ENCODE peak calls at places on chromosomes 7 and 10, in four cellular contexts. A, L, M and D are unnamed samples.
A peak's percentile ranks its signal among the peaks of the same experiment; 100 is the strongest.

GRCh38 chr10:80409121-80409520 is 770 bp downstream of the PRXL2A start:
- DNase-seq in A (no peak), L (no peak), M (peak; percentile 15), D (peak; percentile 20)

GRCh38 chr10:119281581-119282071 is 74.3 kb downstream of the GRK5 start:
- DNase-seq in A (peak; percentile 50), L (peak; percentile 72), M (no peak), D (no peak)

GRCh38 chr10:108735380-108735779 is 1187.9 kb downstream of the XPNPEP1 start:
- DNase-seq in A (no peak), L (no peak), M (no peak), D (no peak)

GRCh38 chr7:135599471-135599870 is 41.8 kb downstream of the NUP205 start:
- DNase-seq in A (no peak), L (no peak), M (no peak), D (no peak)

GRCh38 chr7:30285067-30285530 is 702 bp downstream of the ZNRF2 start:
- DNase-seq in A (peak; percentile 33), L (peak; percentile 51), M (peak; percentile 46), D (peak; percentile 28)

GRCh38 chr10:91603931-91604331 is 28.9 kb downstream of the PPP1R3C start:
- DNase-seq in A (no peak), L (no peak), M (no peak), D (no peak)

GRCh38 chr7:28434510-28434909 is 22.2 kb downstream of the CREB5 start:
- DNase-seq in A (no peak), L (no peak), M (no peak), D (no peak)

GRCh38 chr10:71598673-71599072 is 120.9 kb downstream of the C10orf105 start:
- DNase-seq in A (peak; percentile 62), L (peak; percentile 42), M (no peak), D (peak; percentile 77)

GRCh38 chr10:103492655-103493261 is 747 bp upstream of the NEURL1 start:
- DNase-seq in A (no peak), L (no peak), M (no peak), D (no peak)

GRCh38 chr10:72260588-72261322 is 13.0 kb upstream of the DDIT4 start:
- DNase-seq in A (peak; percentile 90), L (peak; percentile 83), M (peak; percentile 97), D (peak; percentile 90)

GRCh38 chr7:886626-887487 is 10.5 kb downstream of the GET4 start:
- DNase-seq in A (no peak), L (no peak), M (no peak), D (peak; percentile 66)

GRCh38 chr10:77041636-77042258 is 595.9 kb downstream of the KCNMA1 start:
- DNase-seq in A (no peak), L (no peak), M (no peak), D (peak; percentile 25)

GRCh38 chr7:130986271-130986690 is 252.3 kb upstream of the KLF14 start:
- DNase-seq in A (no peak), L (no peak), M (no peak), D (peak; percentile 47)
- TF ChIP-seq POLR2AphosphoS5 in A (no peak), L (no peak), M (no peak), D (no peak)

DNA sequence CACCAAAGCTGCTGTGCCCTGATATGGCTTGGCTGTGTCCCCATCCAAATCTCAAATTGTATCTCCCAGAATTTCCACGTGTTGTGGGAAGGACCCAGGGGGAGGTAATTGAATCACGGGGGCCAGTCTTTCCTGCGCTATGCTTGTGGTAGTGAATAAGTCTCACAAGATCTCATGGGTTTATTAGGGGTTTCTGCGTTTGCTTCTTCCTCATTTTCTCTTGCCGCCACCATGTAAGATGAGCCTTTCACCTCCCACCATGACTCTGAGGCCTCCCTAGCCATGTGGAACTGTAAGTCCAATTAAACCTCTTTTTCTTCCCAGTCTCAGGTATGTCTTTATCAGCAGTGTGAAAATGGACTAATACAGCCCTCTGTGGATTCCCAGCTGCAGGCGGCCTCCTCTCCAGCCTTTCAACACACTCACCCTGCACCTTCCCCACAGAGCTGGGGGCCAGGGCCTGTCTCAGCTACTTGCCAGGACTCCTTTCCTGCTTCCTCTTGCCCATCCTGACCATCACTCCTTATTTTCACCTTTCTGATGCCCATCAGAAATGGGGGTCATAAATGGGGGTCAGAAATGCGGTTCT is 57.2 kb upstream of the TOMM7 start:
- DNase-seq in A (no peak), L (no peak), M (no peak), D (no peak)
- H3K4me1 ChIP-seq in A (no peaks in the 10 kb centered on the region), L (no peaks in the 10 kb centered on the region), M (no peaks in the 10 kb centered on the region), D (no peaks in the 10 kb centered on the region)

GRCh38 chr10:124157286-124157685 is 63.9 kb upstream of the CHST15 start:
- DNase-seq in A (no peak), L (peak; percentile 9), M (no peak), D (no peak)
- TF ChIP-seq CTCF in A (no peak), L (no peak), M (no peak), D (no peak)

GRCh38 chr10:100510533-100511308 is 8.9 kb downstream of the SEC31B start:
- DNase-seq in A (no peak), L (peak; percentile 86), M (no peak), D (no peak)
- TF ChIP-seq POLR2AphosphoS5 in A (no peak), L (no peak), M (no peak), D (no peak)

GRCh38 chr10:44962870-44963738 is 3.5 kb downstream of the RASSF4 start:
- DNase-seq in A (peak; percentile 55), L (no peak), M (peak; percentile 78), D (no peak)
- H3K4me1 ChIP-seq in A (peaks cover 40% of the 10 kb centered on the region), L (peaks cover 55% of the 10 kb centered on the region), M (peaks cover 63% of the 10 kb centered on the region), D (peaks cover 78% of the 10 kb centered on the region)

GRCh38 chr7:45199506-45199905 is 41.9 kb downstream of the RAMP3 start:
- DNase-seq in A (no peak), L (no peak), M (no peak), D (no peak)
- TF ChIP-seq CTCF in A (no peak), L (no peak), M (no peak), D (no peak)